ENCODE peak calls at places on chromosomes 13 and 19, in five cellular contexts. S is CD8-positive, alpha-beta T cell; N is mesendoderm; A is body of pancreas; B is lower lobe of right lung. Y is an unnamed sample. For H3K4me1, the result is how much of the 10 kb centered on the place peaks cover.

GRCh38 chr13:109715902-109716301 is 70.5 kb downstream of the IRS2 start:
- DNase-seq in S (no peak), N (peak), A (no peak), B (no peak), Y (peak)

GRCh38 chr19:33050110-33050509 is 14.6 kb downstream of the RHPN2 start:
- DNase-seq in S (no peak), N (no peak), A (no peak), B (no peak), Y (no peak)

GRCh38 chr13:99196466-99197256 is 4.0 kb upstream of the UBAC2 start:
- DNase-seq in S (no peak), N (no peak), A (no peak), B (no peak), Y (no peak)

GRCh38 chr19:46493236-46494114 is 2.2 kb downstream of the PNMA8B start:
- DNase-seq in S (no peak), N (peak), A (no peak), B (peak), Y (no peak)

GRCh38 chr13:108947551-108948030 is 318.2 kb downstream of the MYO16 start:
- DNase-seq in S (no peak), N (no peak), A (peak), B (no peak), Y (peak)

GRCh38 chr19:39363909-39364457 is 21.8 kb downstream of the SAMD4B start:
- DNase-seq in S (no peak), N (no peak), A (no peak), B (no peak), Y (no peak)

GRCh38 chr19:13842294-13843103 is 34.4 kb upstream of the NANOS3 start:
- DNase-seq in S (no peak), N (peak), A (peak), B (peak), Y (peak)

GRCh38 chr13:85725433-85725832 is 73.8 kb downstream of the SLITRK6 start:
- DNase-seq in S (no peak), N (no peak), A (no peak), B (no peak), Y (no peak)

GRCh38 chr19:30450945-30451344 is 78.8 kb downstream of the ZNF536 start:
- DNase-seq in S (no peak), N (no peak), A (no peak), B (no peak), Y (no peak)

DNA sequence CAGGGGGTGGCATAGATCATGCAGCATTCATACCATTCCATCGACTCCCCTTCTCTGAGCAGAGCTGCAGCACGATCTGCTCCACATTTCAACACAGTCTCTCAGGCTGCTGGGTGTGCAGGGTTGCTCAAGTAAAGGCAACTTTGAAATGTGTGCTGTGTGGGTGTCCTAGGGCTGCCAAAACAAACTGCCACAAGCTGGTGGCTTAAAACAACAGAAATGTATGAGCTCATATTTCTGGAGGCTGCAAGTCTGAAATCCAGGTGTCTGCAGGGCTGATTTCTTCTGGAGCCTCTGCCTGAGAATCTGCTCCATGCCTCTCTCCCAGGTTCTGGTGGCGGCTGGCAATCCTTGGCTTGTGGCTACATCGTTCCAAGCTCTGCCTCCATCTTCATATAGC is 63.7 kb upstream of the WDFY2 start:
- DNase-seq in S (no peak), N (no peak), A (peak), B (no peak), Y (no peak)
- H3K4me1 ChIP-seq in S (under half), N (under half), A (under half), B (under half), Y (under half)

GRCh38 chr13:93559718-93560117 is 333.1 kb downstream of the GPC6 start:
- DNase-seq in S (no peak), N (no peak), A (no peak), B (no peak), Y (no peak)
- H3K4me3 ChIP-seq in S (no peak), N (no peak), A (no peak), B (no peak), Y (no peak)

DNA sequence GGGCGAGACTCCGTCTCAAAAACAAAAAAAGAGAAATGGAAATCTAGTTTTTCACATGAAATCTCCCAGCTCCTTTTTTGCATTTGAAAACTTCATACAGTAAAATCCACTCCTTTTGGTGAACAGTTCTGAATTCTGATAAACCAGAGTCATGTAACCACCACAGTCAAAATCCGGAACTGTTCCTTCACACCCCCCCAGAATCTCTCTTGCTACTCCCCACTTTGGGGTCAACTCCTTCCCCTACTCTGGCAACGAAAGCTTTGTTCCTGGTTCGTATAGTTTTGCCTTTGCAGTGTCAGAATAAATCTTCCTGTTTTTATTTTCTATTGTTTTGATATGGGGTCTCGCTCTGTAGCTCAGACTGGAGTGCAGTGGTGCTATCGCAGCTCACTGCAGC is 23.7 kb downstream of the RCN3 start:
- DNase-seq in S (no peak), N (no peak), A (no peak), B (no peak), Y (no peak)
- H3K4me1 ChIP-seq in S (half or more), N (under half), A (under half), B (under half), Y (under half)

GRCh38 chr13:111165611-111166010 is 50.5 kb downstream of the ARHGEF7 start:
- DNase-seq in S (no peak), N (no peak), A (no peak), B (no peak), Y (no peak)
- H3K4me3 ChIP-seq in S (no peak), N (no peak), A (no peak), B (no peak), Y (no peak)

DNA sequence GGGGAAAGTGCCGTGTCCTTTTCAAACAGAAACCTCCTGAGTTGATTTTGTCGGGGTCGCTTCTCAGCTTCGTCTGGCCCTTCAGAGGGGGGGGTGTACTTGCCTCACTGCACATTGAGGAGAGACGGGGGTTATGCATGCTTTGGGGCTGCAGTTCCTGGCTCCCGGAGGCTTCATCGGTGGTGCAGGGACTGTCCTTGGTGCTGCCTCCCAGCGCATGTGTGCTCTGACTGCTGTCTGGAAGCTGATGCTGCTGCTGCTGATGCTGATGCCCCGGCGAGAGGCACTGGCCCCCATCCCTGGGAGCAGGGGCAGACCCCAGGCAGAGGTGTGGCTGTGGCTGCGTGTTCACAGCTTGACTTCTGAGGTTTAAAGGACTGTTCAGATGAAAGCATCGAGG is 91.0 kb downstream of the ARHGEF7 start:
- DNase-seq in S (no peak), N (no peak), A (no peak), B (no peak), Y (no peak)
- H3K4me1 ChIP-seq in S (under half), N (under half), A (under half), B (half or more), Y (half or more)

DNA sequence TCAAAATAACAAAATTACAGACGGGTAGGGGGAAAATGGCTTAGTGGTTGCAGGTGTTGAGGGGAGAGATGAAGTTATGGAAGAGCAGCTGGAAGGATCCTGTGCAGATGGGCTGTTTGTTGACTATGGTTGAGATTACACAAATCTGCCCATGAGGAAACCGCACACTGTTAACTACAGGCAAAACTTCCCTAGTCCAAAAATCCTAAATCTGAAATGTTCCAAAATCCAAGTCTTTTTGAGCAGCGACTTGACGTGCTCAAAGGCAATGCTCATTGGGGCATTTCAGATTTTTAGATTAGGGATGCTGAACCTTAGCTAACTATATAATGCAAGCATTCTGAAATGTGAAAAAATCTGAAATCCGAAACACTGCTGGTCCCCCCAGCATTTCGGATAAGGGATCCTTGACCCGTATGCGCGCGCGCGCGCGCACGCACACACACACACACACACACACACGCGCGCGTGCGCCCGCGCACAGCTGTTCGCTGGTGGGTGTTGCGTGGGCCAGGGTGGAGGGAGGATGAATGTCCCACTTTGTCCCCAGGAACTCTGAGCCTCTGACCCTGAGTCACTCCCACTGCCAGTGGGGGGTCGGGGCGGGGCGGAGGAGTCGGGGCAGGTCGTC is 6.8 kb downstream of the F2RL3 start:
- DNase-seq in S (no peak), N (no peak), A (no peak), B (no peak), Y (no peak)
- H3K4me3 ChIP-seq in S (no peak), N (no peak), A (no peak), B (peak), Y (peak)

GRCh38 chr19:11378319-11379189 is 4.1 kb downstream of the SWSAP1 start:
- DNase-seq in S (no peak), N (peak), A (peak), B (peak), Y (no peak)
- H3K4me1 ChIP-seq in S (half or more), N (under half), A (half or more), B (half or more), Y (under half)

DNA sequence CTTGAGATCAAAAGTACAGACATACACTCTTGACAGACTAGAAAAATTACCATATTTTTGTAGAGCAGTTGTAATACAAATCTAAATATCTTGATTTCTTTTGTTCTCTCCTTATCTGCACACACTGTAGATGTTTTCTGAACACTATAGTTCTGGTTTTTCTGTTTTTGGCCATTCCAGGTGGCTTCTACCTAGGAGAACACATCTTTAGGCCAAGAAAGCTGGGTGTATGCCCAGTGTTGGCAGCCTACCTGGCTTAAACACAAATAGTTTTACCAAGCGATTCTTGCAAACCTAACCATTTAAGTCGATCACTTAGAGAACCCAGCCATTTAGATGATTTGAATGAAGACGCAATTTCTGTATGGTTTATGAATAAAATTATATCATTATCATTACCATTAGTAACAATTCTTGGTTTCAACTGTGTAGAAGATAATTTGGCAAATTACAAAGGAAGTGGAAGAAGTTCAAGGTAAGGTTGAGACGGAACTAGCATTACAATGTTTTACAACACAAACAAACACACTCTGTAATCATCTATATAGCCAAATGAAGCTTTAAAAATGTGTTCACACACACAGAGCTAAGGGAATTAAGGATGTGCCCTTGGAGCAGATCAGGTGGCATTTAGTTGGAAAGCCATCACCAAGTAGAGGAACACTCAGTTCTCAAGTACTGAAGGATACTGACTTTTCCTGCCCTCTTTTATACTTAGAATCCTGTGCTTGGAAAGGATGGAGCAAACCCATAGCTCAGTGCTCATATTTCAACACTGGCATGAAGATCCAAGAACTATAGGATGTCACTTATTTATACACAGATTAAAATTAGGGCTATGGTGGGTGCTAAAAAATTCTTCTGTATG is 36.2 kb downstream of the ERCC5 start:
- DNase-seq in S (no peak), N (no peak), A (no peak), B (no peak), Y (no peak)
- H3K4me3 ChIP-seq in S (no peak), N (no peak), A (no peak), B (no peak), Y (no peak)

Y was measured in gastrocnemius medialis.